ENCODE peak calls at places on chromosomes 3 and 15, in four cellular contexts. Z is hepatocyte, A is A549, L is caudate nucleus. W is an unnamed sample.

GRCh38 chr3:120773932-120774331 is 31.4 kb downstream of the GTF2E1 start:
- DNase-seq in Z (no peak), A (no peak), L (no peak), W (no peak)

GRCh38 chr15:67997996-67998395 is 56.1 kb upstream of the PIAS1 start:
- DNase-seq in Z (no peak), L (no peak), A (peak), W (peak)

GRCh38 chr15:36426696-36427095 is 152.7 kb upstream of the CDIN1 start:
- DNase-seq in L (no peak), Z (no peak), A (no peak), W (no peak)

GRCh38 chr15:69526696-69527095 is 74.1 kb downstream of the RPLP1 start:
- DNase-seq in A (no peak), Z (no peak), L (no peak), W (no peak)

GRCh38 chr15:66986951-66987350 is 78.5 kb upstream of the SMAD3 start:
- DNase-seq in L (no peak), A (no peak), Z (no peak), W (no peak)

GRCh38 chr3:68007621-68008226 is 353.3 kb upstream of the SUCLG2 start:
- DNase-seq in L (no peak), A (no peak), Z (peak), W (no peak)

GRCh38 chr3:169324454-169324789 is 339.1 kb downstream of the MECOM start:
- DNase-seq in Z (no peak), L (no peak), A (no peak), W (no peak)

GRCh38 chr3:151460774-151461450 is at the start of gene IGSF10:
- DNase-seq in Z (peak), A (peak), L (no peak), W (no peak)

GRCh38 chr15:59169337-59169736 is 37.3 kb upstream of the LDHAL6B start:
- DNase-seq in Z (peak), L (no peak), A (no peak), W (no peak)

GRCh38 chr3:172397716-172398405 is 50.4 kb downstream of the GHSR start:
- DNase-seq in Z (peak), L (no peak), A (peak), W (no peak)

GRCh38 chr3:37493485-37494080 is 319.2 kb upstream of the LRRFIP2 start:
- DNase-seq in A (no peak), Z (no peak), L (no peak), W (no peak)

GRCh38 chr15:48358229-48358641 is 27.0 kb downstream of the DUT start:
- DNase-seq in A (no peak), L (no peak), Z (no peak), W (no peak)

GRCh38 chr3:138862531-138862923 is 27.8 kb upstream of the PIK3CB start:
- DNase-seq in L (no peak), A (no peak), Z (peak), W (peak)

GRCh38 chr3:136171097-136171542 is 25.0 kb downstream of the MSL2 start:
- DNase-seq in L (no peak), A (no peak), Z (no peak), W (no peak)

GRCh38 chr3:141643391-141643790 is 94.7 kb upstream of the RNF7 start:
- DNase-seq in L (no peak), A (no peak), Z (no peak), W (no peak)

GRCh38 chr15:40115670-40116093 is 7.0 kb upstream of the BMF start:
- DNase-seq in L (no peak), A (no peak), Z (no peak), W (no peak)

DNA sequence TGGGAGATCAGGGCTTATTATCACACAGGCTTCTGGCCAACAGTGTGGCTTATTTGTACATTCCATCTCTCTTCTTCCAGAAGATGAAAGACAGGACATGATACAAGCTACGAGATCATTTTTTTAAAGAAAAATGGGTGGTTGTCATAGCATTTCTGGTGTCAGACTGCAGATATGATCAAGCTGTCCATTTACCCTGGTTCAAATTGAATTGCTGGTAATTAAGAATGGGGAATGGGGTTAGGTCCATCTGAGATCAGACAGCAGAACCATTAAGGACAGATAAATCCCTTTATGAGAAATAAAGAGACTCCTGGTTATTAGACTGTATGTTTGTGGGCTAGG is 319.7 kb upstream of the AZI2 start:
- DNase-seq in L (no peak), A (no peak), Z (no peak), W (no peak)
- H3K27ac ChIP-seq in L (no peak), A (no peak), Z (no peak), W (no peak)

GRCh38 chr15:73921257-73921890 is 4.9 kb upstream of the LOXL1 start:
- DNase-seq in L (no peak), A (no peak), Z (no peak), W (no peak)
- H3K27ac ChIP-seq in L (no peak), A (no peak), Z (peak), W (no peak)

GRCh38 chr3:156149781-156150375 is 29.5 kb downstream of the KCNAB1 start:
- DNase-seq in A (no peak), L (no peak), Z (no peak), W (no peak)
- H3K27ac ChIP-seq in A (no peak), L (peak), Z (no peak), W (no peak)

GRCh38 chr15:98798375-98798893 is 150.1 kb downstream of the IGF1R start:
- DNase-seq in A (no peak), L (no peak), Z (no peak), W (no peak)
- H3K27ac ChIP-seq in A (peak), L (no peak), Z (peak), W (no peak)

W was measured in epithelial cell of prostate.